ENCODE peak calls at places on chromosomes 7 and 10, in seven cellular contexts. H is SJSA1; O is cardiac muscle cell; F is IMR-90; V is naive thymus-derived CD4-positive, alpha-beta T cell; Q is right atrium auricular region; Z is heart right ventricle. A is an unnamed sample. For H3K27me3 and H3K36me3, the result is how much of the 10 kb centered on the place peaks cover.

GRCh38 chr10:1152386-1153252 is 96.4 kb downstream of the WDR37 start:
- DNase-seq in Q (peak), O (no peak), F (no peak), H (no peak), Z (no peak), V (no peak), A (no peak)

GRCh38 chr7:30237271-30237695 is 47.1 kb upstream of the ZNRF2 start:
- DNase-seq in F (no peak), H (no peak), O (no peak), Q (no peak), Z (no peak), V (no peak), A (no peak)

GRCh38 chr10:57579926-57580325 is 687.8 kb downstream of the IPMK start:
- DNase-seq in V (no peak), Q (no peak), O (peak), H (peak), Z (no peak), F (peak), A (no peak)

GRCh38 chr7:2520808-2521146 is 1.2 kb downstream of the LFNG start:
- DNase-seq in Z (no peak), F (no peak), Q (no peak), V (no peak), O (no peak), H (no peak), A (no peak)

GRCh38 chr10:95509281-95509680 is 51.9 kb downstream of the SORBS1 start:
- DNase-seq in H (no peak), V (no peak), O (no peak), Q (no peak), Z (no peak), F (no peak), A (no peak)

GRCh38 chr10:44473146-44473545 is 88.2 kb upstream of the CXCL12 start:
- DNase-seq in Q (no peak), V (no peak), H (no peak), O (no peak), Z (no peak), F (no peak), A (no peak)

GRCh38 chr7:147803625-147804024 is 786.9 kb upstream of the C7orf33 start:
- DNase-seq in O (no peak), V (no peak), H (no peak), Z (no peak), Q (no peak), F (no peak), A (no peak)

GRCh38 chr7:150931199-150931869 is 46.8 kb downstream of the KCNH2 start:
- DNase-seq in O (peak), F (no peak), H (no peak), Q (no peak), Z (no peak), V (no peak), A (no peak)

GRCh38 chr7:50092579-50093411 is at the start of gene ZPBP:
- DNase-seq in O (peak), Q (no peak), H (peak), F (peak), V (peak), Z (peak), A (peak)

GRCh38 chr7:131546583-131547111 is 9.8 kb downstream of the PODXL start:
- DNase-seq in V (no peak), Z (no peak), H (no peak), O (peak), Q (no peak), F (no peak), A (peak)

GRCh38 chr7:157439761-157440160 is 103.0 kb downstream of the DNAJB6 start:
- DNase-seq in H (no peak), F (no peak), V (no peak), Q (no peak), O (no peak), Z (no peak), A (no peak)

GRCh38 chr7:47513741-47514241 is 68.1 kb downstream of the TNS3 start:
- DNase-seq in H (peak), O (peak), F (peak), Z (no peak), Q (no peak), V (no peak), A (no peak)

GRCh38 chr10:52757777-52758176 is 14.8 kb downstream of the MBL2 start:
- DNase-seq in V (no peak), O (no peak), Z (no peak), Q (peak), F (peak), H (no peak), A (no peak)

GRCh38 chr7:55488221-55488620 is 84.1 kb downstream of the VOPP1 start:
- DNase-seq in O (no peak), Z (no peak), F (no peak), V (no peak), H (no peak), Q (no peak), A (no peak)

GRCh38 chr7:159142730-159143129 is 1.9 kb downstream of the VIPR2 start:
- DNase-seq in Z (no peak), Q (no peak), H (no peak), O (no peak), F (no peak), V (no peak), A (no peak)
- H3K27ac ChIP-seq in Z (peak), Q (no peak), H (no peak), O (no peak), F (no peak), V (no peak), A (no peak)

DNA sequence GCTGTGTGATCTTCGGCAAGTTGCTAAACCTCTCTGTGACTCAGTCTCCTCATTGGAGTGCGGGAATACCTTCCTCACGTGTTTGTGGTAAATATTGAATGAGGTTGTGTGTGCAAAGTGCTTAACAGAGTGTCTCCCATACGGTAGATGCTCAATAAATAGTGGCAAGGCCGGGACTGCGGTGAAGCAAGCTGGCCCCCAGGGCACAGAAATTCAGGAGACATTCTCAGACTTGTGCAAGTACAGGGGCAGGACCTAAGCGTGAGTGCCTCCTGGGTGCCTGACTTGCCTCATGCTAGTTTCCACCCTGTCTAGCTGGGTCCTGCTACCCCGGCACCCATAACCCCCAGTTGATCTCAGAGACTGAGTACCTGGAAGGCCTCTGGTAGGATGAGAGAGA is 97.8 kb downstream of the CDH23 start:
- DNase-seq in H (no peak), Z (no peak), V (no peak), O (no peak), Q (no peak), F (no peak), A (no peak)
- H3K27me3 ChIP-seq in H (under half), Z (under half), V (under half), O (under half), Q (under half), F (under half), A (under half)

GRCh38 chr7:89796481-89796880 is 357.8 kb upstream of the STEAP1 start:
- DNase-seq in F (no peak), O (no peak), H (no peak), V (no peak), Z (no peak), Q (no peak), A (no peak)

GRCh38 chr7:89798599-89798996 is 355.7 kb upstream of the STEAP1 start:
- DNase-seq in V (no peak), F (no peak), O (no peak), Z (no peak), H (no peak), Q (no peak), A (no peak)

GRCh38 chr7:89797965-89798598 is 356.2 kb upstream of the STEAP1 start:
- DNase-seq in O (no peak), H (no peak), V (no peak), F (no peak), Q (no peak), Z (no peak), A (no peak)
- H3K36me3 ChIP-seq in O (under half), H (under half), V (under half), F (under half), Q (under half), Z (under half), A (under half)

DNA sequence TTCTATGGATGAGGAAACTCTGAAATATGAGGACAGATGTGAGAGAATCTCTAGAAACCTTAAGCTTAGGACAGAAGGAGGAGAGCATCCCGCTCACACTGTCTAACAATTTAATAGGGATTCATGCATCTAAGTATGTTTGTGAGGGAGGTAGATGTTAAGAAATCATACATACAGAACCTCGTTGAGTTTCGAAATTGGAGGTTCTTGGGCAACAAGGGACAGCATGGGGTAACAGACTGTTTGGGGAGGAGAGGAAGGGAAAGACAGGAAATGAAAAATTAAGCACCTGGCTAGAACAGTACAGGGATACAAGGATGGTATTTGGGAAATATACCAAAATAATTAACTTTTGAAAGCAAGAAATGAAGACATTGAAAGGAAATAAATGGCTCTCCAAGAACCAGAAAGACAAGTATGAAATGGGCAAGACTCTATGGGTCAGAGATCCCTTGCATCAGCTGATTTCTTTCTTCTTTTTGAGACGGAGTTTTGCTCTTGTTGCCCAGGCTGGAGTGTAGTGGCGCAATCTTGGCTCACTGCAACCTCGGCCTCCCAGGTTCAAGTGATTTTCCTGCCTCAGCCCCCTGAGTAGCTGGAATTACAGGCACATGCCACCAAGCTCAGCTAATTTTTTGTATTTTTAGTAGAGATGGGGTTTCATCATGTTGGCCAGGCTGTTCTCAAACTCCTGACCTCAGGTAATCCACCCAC is 207.9 kb downstream of the CTNNA3 start:
- DNase-seq in V (no peak), H (no peak), Q (no peak), Z (no peak), F (no peak), O (no peak), A (no peak)
- H3K27ac ChIP-seq in V (no peak), H (no peak), Q (no peak), Z (no peak), F (no peak), O (no peak), A (no peak)

DNA sequence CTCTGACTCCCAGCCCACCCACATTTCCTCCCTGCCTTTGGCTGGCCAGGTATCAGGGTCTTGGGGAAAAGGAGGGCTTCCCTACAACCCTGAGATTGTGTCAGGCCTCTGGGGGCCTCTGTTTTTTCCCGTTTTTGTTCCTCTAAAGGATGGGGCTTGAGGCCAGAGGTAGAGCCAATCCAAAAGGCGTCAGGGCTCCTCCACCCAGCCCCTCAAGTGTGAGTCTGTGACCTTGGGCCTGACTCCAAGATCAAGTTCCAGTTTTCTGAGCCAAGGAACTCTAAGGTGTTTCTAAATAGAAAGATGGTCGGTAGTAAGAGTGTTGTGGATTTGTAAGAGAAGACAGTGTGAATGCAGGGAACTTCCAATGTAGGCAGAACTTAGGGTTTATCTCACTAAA is 6.6 kb downstream of the EEPD1 start:
- DNase-seq in O (no peak), V (no peak), Q (no peak), H (no peak), Z (no peak), F (no peak), A (no peak)
- H3K27me3 ChIP-seq in O (under half), V (under half), Q (under half), H (under half), Z (under half), F (under half), A (under half)

GRCh38 chr7:101223528-101223927 is 5.6 kb downstream of the ZNHIT1 start:
- DNase-seq in O (no peak), V (no peak), Z (no peak), H (no peak), Q (no peak), F (no peak), A (no peak)

GRCh38 chr7:101220295-101220694 is 2.3 kb downstream of the ZNHIT1 start:
- DNase-seq in O (no peak), V (no peak), Q (no peak), H (no peak), F (no peak), Z (no peak), A (no peak)

GRCh38 chr7:101225650-101226049 is 7.7 kb downstream of the ZNHIT1 start:
- DNase-seq in F (no peak), H (no peak), V (no peak), Z (no peak), O (no peak), Q (no peak), A (no peak)

GRCh38 chr7:101218236-101219130 is 518 bp downstream of the ZNHIT1 start:
- DNase-seq in O (no peak), Q (no peak), V (no peak), H (peak), Z (no peak), F (peak), A (no peak)

DNA sequence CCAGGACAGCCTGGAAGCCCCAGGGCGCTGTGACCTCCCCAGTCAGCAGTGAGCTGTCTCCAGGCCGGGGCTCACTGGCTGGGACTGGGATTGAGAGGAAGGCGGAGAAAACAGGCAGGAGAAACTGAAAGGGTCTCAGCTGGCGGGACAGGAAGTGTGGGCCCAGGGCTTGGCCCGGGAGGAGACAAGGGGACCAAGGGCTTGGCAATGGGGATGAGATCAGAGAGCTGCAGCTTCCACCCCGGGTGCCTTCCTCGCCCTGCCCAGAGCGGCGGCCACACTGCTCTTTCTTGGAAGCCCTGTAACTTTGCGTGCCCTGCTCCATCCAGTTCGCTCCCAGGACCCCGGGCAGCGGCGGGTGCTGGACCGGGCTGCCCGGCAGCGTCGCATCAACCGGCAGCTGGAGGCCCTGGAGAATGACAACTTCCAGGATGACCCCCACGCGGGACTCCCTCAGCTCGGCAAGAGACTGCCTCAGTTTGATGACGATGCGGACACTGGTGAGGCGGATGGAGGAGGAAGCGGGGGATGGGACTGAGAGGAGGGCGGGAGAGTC is 4.4 kb downstream of the ZNHIT1 start:
- DNase-seq in V (no peak), O (no peak), Q (no peak), F (no peak), Z (no peak), H (no peak), A (no peak)
- H3K36me3 ChIP-seq in V (under half), O (under half), Q (under half), F (under half), Z (under half), H (under half), A (under half)

GRCh38 chr10:58665361-58665760 is 152.7 kb downstream of the BICC1 start:
- DNase-seq in V (no peak), Z (no peak), F (no peak), O (no peak), H (peak), Q (no peak), A (no peak)
- H3K27ac ChIP-seq in V (no peak), Z (no peak), F (no peak), O (no peak), H (peak), Q (peak), A (no peak)

GRCh38 chr10:6143128-6143527 is 54.3 kb downstream of the RBM17 start:
- DNase-seq in H (no peak), V (no peak), Q (no peak), F (no peak), O (no peak), Z (no peak), A (no peak)

GRCh38 chr10:6140141-6140841 is 51.5 kb downstream of the RBM17 start:
- DNase-seq in Q (no peak), H (no peak), Z (no peak), V (no peak), F (no peak), O (no peak), A (peak)

GRCh38 chr10:6140965-6141295 is 52.1 kb downstream of the RBM17 start:
- DNase-seq in Q (no peak), F (no peak), V (no peak), H (no peak), O (no peak), Z (no peak), A (no peak)

GRCh38 chr10:6142644-6143043 is 53.8 kb downstream of the RBM17 start:
- DNase-seq in F (no peak), O (no peak), H (no peak), V (no peak), Q (no peak), Z (no peak), A (no peak)

DNA sequence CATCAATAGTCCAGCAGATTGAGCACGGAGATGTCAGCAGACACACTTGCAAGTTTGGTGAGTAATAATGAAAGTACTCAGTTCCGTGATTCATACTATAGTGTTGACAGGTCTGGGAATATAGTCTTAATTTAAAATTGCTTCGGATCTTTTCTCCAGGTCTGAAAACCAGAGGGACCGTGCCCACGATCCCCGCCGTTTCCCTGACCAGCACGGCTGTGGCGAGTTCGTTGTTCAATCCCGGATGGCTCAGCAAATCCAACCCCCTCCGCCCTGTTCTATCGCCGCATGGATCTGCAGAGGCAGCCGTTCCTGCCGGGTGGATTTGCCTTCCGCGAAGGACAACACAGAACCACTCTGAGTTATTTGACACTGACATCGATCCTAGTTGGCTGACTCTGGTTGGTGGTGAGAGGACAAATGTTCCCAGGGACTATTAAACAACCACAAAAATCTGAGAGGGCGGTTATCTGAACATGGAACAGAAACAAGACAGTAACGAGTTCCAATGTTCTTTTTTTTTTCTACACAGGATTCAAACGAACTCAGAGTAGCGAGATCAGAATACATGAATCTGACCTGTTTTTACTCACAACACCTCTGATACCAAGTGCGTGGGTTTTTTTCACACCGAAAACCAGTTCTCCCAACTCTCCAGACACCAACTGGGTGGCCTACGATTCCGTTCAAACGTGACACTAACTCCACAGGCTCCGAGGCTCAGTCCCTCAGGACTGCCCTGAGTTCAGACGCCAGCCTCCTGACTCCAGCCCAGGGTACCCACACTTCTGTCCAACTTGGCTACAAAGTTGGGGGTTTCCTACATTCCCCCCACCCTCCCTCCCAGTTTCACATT is 52.7 kb downstream of the RBM17 start:
- DNase-seq in F (peak), O (no peak), Q (no peak), H (peak), Z (no peak), V (no peak), A (peak)
- H3K27me3 ChIP-seq in F (under half), O (under half), Q (under half), H (under half), Z (under half), V (under half), A (under half)